ENCODE peak calls at places on chromosomes 3 and 15, in nine cellular contexts. One of them, this sample, is unnamed.

GRCh38 chr3:52925405-52926313 is 28.3 kb upstream of the STIMATE start:
- DNase-seq in T1000: no peak
- DNase-seq in activated CD4-positive, alpha-beta T cell treated with anti-CD3 and anti-CD28 coated beads, Interleukin-2, amount 50 U/mL, for 24 hours: no peak
- DNase-seq in mesothelial cell of epicardium: no peak
- DNase-seq in lower lobe of right lung: no peak
- DNase-seq in COR-L47: no peak
- DNase-seq in cardiac septum: no peak
- DNase-seq in GM12891: no peak
- DNase-seq in left kidney: no peak
- DNase-seq in this sample: no peak

GRCh38 chr3:196967412-196968232 is 1.0 kb downstream of the PIGZ start:
- DNase-seq in T1000: no peak
- DNase-seq in activated CD4-positive, alpha-beta T cell treated with anti-CD3 and anti-CD28 coated beads, Interleukin-2, amount 50 U/mL, for 24 hours: no peak
- DNase-seq in mesothelial cell of epicardium: no peak
- DNase-seq in lower lobe of right lung: no peak
- DNase-seq in COR-L47: no peak
- DNase-seq in cardiac septum: no peak
- DNase-seq in GM12891: no peak
- DNase-seq in left kidney: no peak
- DNase-seq in this sample: no peak

GRCh38 chr3:101821503-101821902 is 27.8 kb upstream of the NFKBIZ start:
- DNase-seq in T1000: no peak
- DNase-seq in activated CD4-positive, alpha-beta T cell treated with anti-CD3 and anti-CD28 coated beads, Interleukin-2, amount 50 U/mL, for 24 hours: no peak
- DNase-seq in mesothelial cell of epicardium: no peak
- DNase-seq in lower lobe of right lung: no peak
- DNase-seq in COR-L47: no peak
- DNase-seq in cardiac septum: no peak
- DNase-seq in GM12891: no peak
- DNase-seq in left kidney: no peak
- DNase-seq in this sample: no peak

GRCh38 chr3:9033867-9034266 is 70.6 kb upstream of the RAD18 start:
- DNase-seq in T1000: no peak
- DNase-seq in activated CD4-positive, alpha-beta T cell treated with anti-CD3 and anti-CD28 coated beads, Interleukin-2, amount 50 U/mL, for 24 hours: no peak
- DNase-seq in mesothelial cell of epicardium: no peak
- DNase-seq in lower lobe of right lung: no peak
- DNase-seq in COR-L47: no peak
- DNase-seq in cardiac septum: no peak
- DNase-seq in GM12891: no peak
- DNase-seq in left kidney: no peak
- DNase-seq in this sample: no peak

GRCh38 chr3:160564949-160565441 is 376 bp downstream of the KPNA4 start:
- DNase-seq in T1000: no peak
- DNase-seq in activated CD4-positive, alpha-beta T cell treated with anti-CD3 and anti-CD28 coated beads, Interleukin-2, amount 50 U/mL, for 24 hours: no peak
- DNase-seq in mesothelial cell of epicardium: no peak
- DNase-seq in lower lobe of right lung: peak
- DNase-seq in COR-L47: peak
- DNase-seq in cardiac septum: peak
- DNase-seq in GM12891: peak
- DNase-seq in left kidney: peak
- DNase-seq in this sample: peak

GRCh38 chr15:49989498-49989897 is 129.5 kb downstream of the ATP8B4 start:
- DNase-seq in T1000: no peak
- DNase-seq in activated CD4-positive, alpha-beta T cell treated with anti-CD3 and anti-CD28 coated beads, Interleukin-2, amount 50 U/mL, for 24 hours: no peak
- DNase-seq in mesothelial cell of epicardium: no peak
- DNase-seq in lower lobe of right lung: no peak
- DNase-seq in COR-L47: no peak
- DNase-seq in cardiac septum: no peak
- DNase-seq in GM12891: no peak
- DNase-seq in left kidney: no peak
- DNase-seq in this sample: no peak

GRCh38 chr15:67177750-67178149 is 76.7 kb downstream of the AAGAB start:
- DNase-seq in T1000: no peak
- DNase-seq in activated CD4-positive, alpha-beta T cell treated with anti-CD3 and anti-CD28 coated beads, Interleukin-2, amount 50 U/mL, for 24 hours: no peak
- DNase-seq in mesothelial cell of epicardium: no peak
- DNase-seq in lower lobe of right lung: peak
- DNase-seq in COR-L47: no peak
- DNase-seq in cardiac septum: peak
- DNase-seq in GM12891: no peak
- DNase-seq in left kidney: no peak
- DNase-seq in this sample: no peak

GRCh38 chr15:101444015-101444414 is 45.5 kb downstream of the PCSK6 start:
- DNase-seq in T1000: no peak
- DNase-seq in activated CD4-positive, alpha-beta T cell treated with anti-CD3 and anti-CD28 coated beads, Interleukin-2, amount 50 U/mL, for 24 hours: no peak
- DNase-seq in mesothelial cell of epicardium: no peak
- DNase-seq in lower lobe of right lung: no peak
- DNase-seq in COR-L47: no peak
- DNase-seq in cardiac septum: no peak
- DNase-seq in GM12891: no peak
- DNase-seq in left kidney: no peak
- DNase-seq in this sample: no peak

GRCh38 chr3:105195260-105195659 is 171.4 kb upstream of the ALCAM start:
- DNase-seq in T1000: no peak
- DNase-seq in activated CD4-positive, alpha-beta T cell treated with anti-CD3 and anti-CD28 coated beads, Interleukin-2, amount 50 U/mL, for 24 hours: no peak
- DNase-seq in mesothelial cell of epicardium: no peak
- DNase-seq in lower lobe of right lung: no peak
- DNase-seq in COR-L47: no peak
- DNase-seq in cardiac septum: no peak
- DNase-seq in GM12891: no peak
- DNase-seq in left kidney: no peak
- DNase-seq in this sample: no peak

GRCh38 chr15:38217181-38217580 is 35.5 kb upstream of the SPRED1 start:
- DNase-seq in T1000: no peak
- DNase-seq in activated CD4-positive, alpha-beta T cell treated with anti-CD3 and anti-CD28 coated beads, Interleukin-2, amount 50 U/mL, for 24 hours: no peak
- DNase-seq in mesothelial cell of epicardium: no peak
- DNase-seq in lower lobe of right lung: no peak
- DNase-seq in COR-L47: no peak
- DNase-seq in cardiac septum: no peak
- DNase-seq in GM12891: no peak
- DNase-seq in left kidney: peak
- DNase-seq in this sample: no peak

GRCh38 chr3:133476971-133477375 is 77.1 kb downstream of the BFSP2 start:
- DNase-seq in T1000: no peak
- DNase-seq in activated CD4-positive, alpha-beta T cell treated with anti-CD3 and anti-CD28 coated beads, Interleukin-2, amount 50 U/mL, for 24 hours: no peak
- DNase-seq in mesothelial cell of epicardium: peak
- DNase-seq in lower lobe of right lung: no peak
- DNase-seq in COR-L47: peak
- DNase-seq in cardiac septum: no peak
- DNase-seq in GM12891: no peak
- DNase-seq in left kidney: peak
- DNase-seq in this sample: no peak

GRCh38 chr15:61479601-61480000 is 250.5 kb upstream of the RORA start:
- DNase-seq in T1000: no peak
- DNase-seq in activated CD4-positive, alpha-beta T cell treated with anti-CD3 and anti-CD28 coated beads, Interleukin-2, amount 50 U/mL, for 24 hours: no peak
- DNase-seq in mesothelial cell of epicardium: no peak
- DNase-seq in lower lobe of right lung: no peak
- DNase-seq in COR-L47: no peak
- DNase-seq in cardiac septum: no peak
- DNase-seq in GM12891: no peak
- DNase-seq in left kidney: no peak
- DNase-seq in this sample: no peak

GRCh38 chr3:2517479-2518188 is 419.0 kb downstream of the CNTN4 start:
- DNase-seq in T1000: no peak
- DNase-seq in activated CD4-positive, alpha-beta T cell treated with anti-CD3 and anti-CD28 coated beads, Interleukin-2, amount 50 U/mL, for 24 hours: no peak
- DNase-seq in mesothelial cell of epicardium: no peak
- DNase-seq in lower lobe of right lung: no peak
- DNase-seq in COR-L47: no peak
- DNase-seq in cardiac septum: no peak
- DNase-seq in GM12891: no peak
- DNase-seq in left kidney: peak
- DNase-seq in this sample: peak

GRCh38 chr3:142947799-142948575 is 15.5 kb downstream of the PAQR9 start:
- DNase-seq in T1000: no peak
- DNase-seq in activated CD4-positive, alpha-beta T cell treated with anti-CD3 and anti-CD28 coated beads, Interleukin-2, amount 50 U/mL, for 24 hours: peak
- DNase-seq in mesothelial cell of epicardium: no peak
- DNase-seq in lower lobe of right lung: no peak
- DNase-seq in COR-L47: no peak
- DNase-seq in cardiac septum: no peak
- DNase-seq in GM12891: no peak
- DNase-seq in left kidney: no peak
- DNase-seq in this sample: no peak

GRCh38 chr3:139307072-139307491 is 36.7 kb upstream of the MRPS22 start:
- DNase-seq in T1000: no peak
- DNase-seq in activated CD4-positive, alpha-beta T cell treated with anti-CD3 and anti-CD28 coated beads, Interleukin-2, amount 50 U/mL, for 24 hours: no peak
- DNase-seq in mesothelial cell of epicardium: no peak
- DNase-seq in lower lobe of right lung: no peak
- DNase-seq in COR-L47: no peak
- DNase-seq in cardiac septum: no peak
- DNase-seq in GM12891: no peak
- DNase-seq in left kidney: no peak
- DNase-seq in this sample: no peak

This sample was measured in NCI-H1930.